ENCODE peak calls at places on chromosomes 16 and 17, in four cellular contexts. Z is Karpas-422; S is stimulated activated CD8-positive, alpha-beta memory T cell treated with anti-CD3 and anti-CD28 coated beads, Interleukin-15, amount 100 ng/mL, for 1 hour; R is right atrium auricular region. V is an unnamed sample.

GRCh38 chr16:52068447-52069074 is 478.4 kb downstream of the TOX3 start:
- DNase-seq in Z (peak), S (no peak), R (no peak), V (no peak)

GRCh38 chr17:78991017-78991783 is 11.5 kb upstream of the LGALS3BP start:
- DNase-seq in Z (no peak), S (no peak), R (no peak), V (no peak)

GRCh38 chr16:68452176-68452575 is 3.9 kb upstream of the SMPD3 start:
- DNase-seq in Z (no peak), S (no peak), R (no peak), V (no peak)

GRCh38 chr17:18217412-18218015 is 7.9 kb upstream of the LLGL1 start:
- DNase-seq in Z (peak), S (peak), R (peak), V (no peak)

GRCh38 chr16:8908779-8909468 is 26.8 kb downstream of the LITAFD start:
- DNase-seq in Z (no peak), S (no peak), R (no peak), V (no peak)

GRCh38 chr17:40021471-40021961 is 6.3 kb downstream of the CSF3 start:
- DNase-seq in Z (no peak), S (no peak), R (no peak), V (no peak)

GRCh38 chr17:30821751-30822723 is 2.5 kb downstream of the CRLF3 start:
- DNase-seq in Z (peak), S (no peak), R (no peak), V (no peak)

GRCh38 chr16:23504453-23505179 is 5.7 kb downstream of the GGA2 start:
- DNase-seq in Z (no peak), S (peak), R (peak), V (no peak)

GRCh38 chr17:1104222-1104621 is 75.6 kb downstream of the ABR start:
- DNase-seq in Z (no peak), S (no peak), R (peak), V (no peak)

V was measured in vagina.